ENCODE peak calls at places on chromosomes 11 and 22, in nine cellular contexts. K is Caco-2, Y is Peyer's patch, L is neural crest cell, D is thoracic aorta, R is Calu3, I is sigmoid colon, P is HFFc6, U is GM12865. F is an unnamed sample.

GRCh38 chr22:24593810-24594568 is 1.1 kb upstream of the LRRC75B start:
- DNase-seq in L (no peak), U (no peak), R (no peak), Y (peak), P (no peak), K (no peak), I (no peak), D (no peak), F (no peak)

GRCh38 chr11:108960498-108960897 is 295.6 kb downstream of the DDX10 start:
- DNase-seq in P (no peak), R (no peak), D (no peak), K (no peak), Y (no peak), L (no peak), I (no peak), U (no peak), F (no peak)

GRCh38 chr11:1756024-1756561 is 5.7 kb upstream of the IFITM10 start:
- DNase-seq in I (no peak), P (no peak), R (no peak), U (no peak), D (no peak), Y (no peak), K (no peak), L (no peak), F (no peak)

GRCh38 chr11:10657308-10658271 is 36.0 kb downstream of the IRAG1 start:
- DNase-seq in D (no peak), K (peak), L (no peak), U (peak), Y (no peak), P (peak), R (no peak), I (peak), F (no peak)

GRCh38 chr11:94557992-94558391 is 9.2 kb upstream of the PIWIL4 start:
- DNase-seq in L (no peak), R (no peak), U (no peak), D (no peak), I (no peak), Y (no peak), P (peak), K (no peak), F (no peak)

GRCh38 chr11:86692317-86692716 is 19.9 kb upstream of the ME3 start:
- DNase-seq in P (peak), I (no peak), L (no peak), D (no peak), U (no peak), K (no peak), Y (no peak), R (no peak), F (no peak)

GRCh38 chr11:129041611-129042018 is 98.9 kb upstream of the TP53AIP1 start:
- DNase-seq in P (peak), R (no peak), U (no peak), I (no peak), L (no peak), Y (no peak), D (no peak), K (no peak), F (no peak)

GRCh38 chr11:122007611-122008071 is 108.4 kb downstream of the BLID start:
- DNase-seq in Y (no peak), D (peak), R (no peak), L (no peak), I (peak), P (no peak), U (no peak), K (no peak), F (no peak)

GRCh38 chr22:28710112-28710888 is 30.7 kb upstream of the TTC28 start:
- DNase-seq in I (no peak), D (no peak), R (no peak), P (peak), U (no peak), L (no peak), K (no peak), Y (no peak), F (no peak)

GRCh38 chr11:62752994-62753735 is 795 bp downstream of the ZBTB3 start:
- DNase-seq in R (no peak), L (no peak), I (no peak), U (no peak), D (no peak), P (no peak), Y (no peak), K (no peak), F (no peak)

GRCh38 chr11:72144807-72145565 is 9.5 kb downstream of the FOLR3 start:
- DNase-seq in K (no peak), P (peak), R (peak), Y (no peak), U (no peak), D (no peak), I (no peak), L (no peak), F (no peak)

GRCh38 chr22:35777335-35777975 is 59.8 kb downstream of the APOL5 start:
- DNase-seq in L (no peak), Y (no peak), D (no peak), U (no peak), R (no peak), P (peak), I (no peak), K (no peak), F (no peak)

GRCh38 chr11:63770763-63771162 is 2.2 kb upstream of the ZFTA start:
- DNase-seq in P (no peak), U (no peak), Y (no peak), R (no peak), I (no peak), L (no peak), K (no peak), D (no peak), F (no peak)

GRCh38 chr22:27614291-27615007 is 187.1 kb downstream of the MN1 start:
- DNase-seq in R (no peak), I (no peak), P (no peak), D (no peak), K (no peak), L (no peak), Y (no peak), U (no peak), F (no peak)

GRCh38 chr11:95330332-95330731 is 99.3 kb upstream of the SESN3 start:
- DNase-seq in P (no peak), D (no peak), K (no peak), U (no peak), L (no peak), R (no peak), I (no peak), Y (no peak), F (no peak)

GRCh38 chr11:64810891-64811272 is 531 bp upstream of the MEN1 start:
- DNase-seq in I (peak), K (no peak), P (no peak), L (peak), R (no peak), U (peak), Y (no peak), D (no peak), F (no peak)

GRCh38 chr11:10878408-10879214 is 20.8 kb upstream of the ZBED5 start:
- DNase-seq in K (peak), D (no peak), L (peak), I (no peak), R (peak), Y (no peak), P (peak), U (peak), F (no peak)

GRCh38 chr11:6572215-6572614 is 31.2 kb downstream of the RRP8 start:
- DNase-seq in D (no peak), L (no peak), U (no peak), R (no peak), I (no peak), P (peak), Y (no peak), K (no peak), F (no peak)

GRCh38 chr11:26837154-26837553 is 115.3 kb upstream of the SLC5A12 start:
- DNase-seq in Y (no peak), P (no peak), R (no peak), I (no peak), K (no peak), L (no peak), U (no peak), D (no peak), F (no peak)

GRCh38 chr11:95335989-95336388 is 105.0 kb upstream of the SESN3 start:
- DNase-seq in R (no peak), U (no peak), K (no peak), P (no peak), Y (no peak), L (no peak), D (no peak), I (no peak), F (no peak)

GRCh38 chr11:122319011-122319410 is 203.0 kb upstream of the BLID start:
- DNase-seq in I (no peak), U (no peak), D (no peak), P (no peak), Y (no peak), R (no peak), K (no peak), L (no peak), F (no peak)

GRCh38 chr11:34318111-34319037 is 39.4 kb downstream of the ABTB2 start:
- DNase-seq in I (no peak), P (peak), K (peak), L (no peak), R (no peak), D (no peak), Y (no peak), U (no peak), F (no peak)

GRCh38 chr22:41353862-41354575 is 27.7 kb upstream of the TEF start:
- DNase-seq in U (no peak), K (no peak), I (no peak), L (no peak), D (no peak), R (no peak), P (no peak), Y (no peak), F (no peak)

GRCh38 chr11:94449029-94449428 is 44.6 kb downstream of the MRE11 start:
- DNase-seq in K (no peak), P (no peak), Y (no peak), R (no peak), L (no peak), U (no peak), D (no peak), I (no peak), F (no peak)

GRCh38 chr11:65574963-65575567 is 788 bp upstream of the EHBP1L1 start:
- DNase-seq in P (no peak), Y (peak), U (no peak), R (no peak), K (peak), L (no peak), D (no peak), I (peak), F (no peak)

GRCh38 chr11:116680349-116681125 is 92.2 kb downstream of the BUD13 start:
- DNase-seq in D (no peak), L (no peak), U (no peak), I (peak), K (no peak), R (no peak), P (no peak), Y (no peak), F (no peak)

GRCh38 chr22:30424471-30425326 is 869 bp upstream of the MTFP1 start:
- DNase-seq in Y (no peak), I (no peak), R (peak), D (no peak), U (peak), P (peak), L (peak), K (no peak), F (no peak)
- TF ChIP-seq CTCF in Y (no peak), I (no peak), R (no peak), D (no peak), U (peak), P (peak), L (no peak), K (no peak), F (no peak)

GRCh38 chr22:20176421-20177060 is 25.7 kb upstream of the CCDC188 start:
- DNase-seq in I (no peak), R (no peak), D (no peak), P (no peak), L (no peak), U (no peak), K (no peak), Y (no peak), F (no peak)

GRCh38 chr22:20173246-20173645 is 22.4 kb upstream of the CCDC188 start:
- DNase-seq in Y (no peak), L (no peak), P (no peak), U (no peak), R (no peak), I (no peak), D (no peak), K (no peak), F (no peak)

GRCh38 chr22:20173720-20174119 is 22.9 kb upstream of the CCDC188 start:
- DNase-seq in R (no peak), D (no peak), L (no peak), I (no peak), K (no peak), Y (no peak), U (no peak), P (no peak), F (no peak)

GRCh38 chr22:20175597-20175900 is 24.7 kb upstream of the CCDC188 start:
- DNase-seq in P (no peak), R (no peak), I (no peak), K (no peak), D (no peak), L (no peak), Y (no peak), U (no peak), F (no peak)

GRCh38 chr22:20174785-20175596 is 24.1 kb upstream of the CCDC188 start:
- DNase-seq in L (no peak), D (no peak), P (no peak), U (peak), I (no peak), K (no peak), Y (no peak), R (peak), F (peak)
- TF ChIP-seq CTCF in L (peak), D (no peak), P (peak), U (no peak), I (no peak), K (peak), Y (peak), R (peak), F (no peak)

GRCh38 chr11:120632579-120632978 is 121.0 kb downstream of the GRIK4 start:
- DNase-seq in U (peak), L (no peak), K (peak), Y (no peak), I (no peak), P (no peak), R (no peak), D (no peak), F (no peak)
- TF ChIP-seq CTCF in U (peak), L (no peak), K (peak), Y (no peak), I (no peak), P (peak), R (no peak), D (no peak), F (peak)

GRCh38 chr11:113874920-113875413 is 405 bp downstream of the USP28 start:
- DNase-seq in I (no peak), R (no peak), U (peak), K (no peak), P (no peak), D (no peak), L (no peak), Y (no peak), F (no peak)
- TF ChIP-seq CTCF in I (no peak), R (no peak), U (no peak), K (peak), P (peak), D (no peak), L (no peak), Y (peak), F (no peak)

GRCh38 chr11:131914299-131914902 is 544.0 kb downstream of the NTM start:
- DNase-seq in K (no peak), R (no peak), D (no peak), I (no peak), P (no peak), L (no peak), Y (no peak), U (no peak), F (no peak)
- TF ChIP-seq CTCF in K (no peak), R (no peak), D (no peak), I (no peak), P (peak), L (peak), Y (no peak), U (peak), F (peak)